ENCODE peak calls at places on chromosomes 12 and 14, in six cellular contexts. One of them, this sample, is unnamed.

GRCh38 chr14:90381999-90382451 is 14.8 kb upstream of the CALM1 start:
- DNase-seq in B cell: no peak
- DNase-seq in GM12891: no peak
- DNase-seq in NCI-H345: peak
- DNase-seq in left cardiac atrium: peak
- DNase-seq in NCI-H1436: peak
- DNase-seq in this sample: no peak

GRCh38 chr14:67396381-67396965 is 15.5 kb downstream of the PLEK2 start:
- DNase-seq in B cell: no peak
- DNase-seq in GM12891: no peak
- DNase-seq in NCI-H345: no peak
- DNase-seq in left cardiac atrium: no peak
- DNase-seq in NCI-H1436: no peak
- DNase-seq in this sample: no peak

GRCh38 chr12:129615001-129615400 is 288.8 kb downstream of the TMEM132D start:
- DNase-seq in B cell: no peak
- DNase-seq in GM12891: no peak
- DNase-seq in NCI-H345: no peak
- DNase-seq in left cardiac atrium: no peak
- DNase-seq in NCI-H1436: no peak
- DNase-seq in this sample: no peak

GRCh38 chr14:76320486-76320885 is 55.5 kb upstream of the ESRRB start:
- DNase-seq in B cell: no peak
- DNase-seq in GM12891: no peak
- DNase-seq in NCI-H345: no peak
- DNase-seq in left cardiac atrium: no peak
- DNase-seq in NCI-H1436: no peak
- DNase-seq in this sample: peak

GRCh38 chr12:85825751-85826150 is 10.5 kb downstream of the RASSF9 start:
- DNase-seq in B cell: no peak
- DNase-seq in GM12891: no peak
- DNase-seq in NCI-H345: peak
- DNase-seq in left cardiac atrium: no peak
- DNase-seq in NCI-H1436: peak
- DNase-seq in this sample: no peak

GRCh38 chr14:23664207-23664885 is 28.2 kb downstream of the DHRS2 start:
- DNase-seq in B cell: no peak
- DNase-seq in GM12891: no peak
- DNase-seq in NCI-H345: no peak
- DNase-seq in left cardiac atrium: no peak
- DNase-seq in NCI-H1436: no peak
- DNase-seq in this sample: no peak

GRCh38 chr14:70595443-70596185 is 4.8 kb downstream of the MED6 start:
- DNase-seq in B cell: no peak
- DNase-seq in GM12891: no peak
- DNase-seq in NCI-H345: no peak
- DNase-seq in left cardiac atrium: no peak
- DNase-seq in NCI-H1436: no peak
- DNase-seq in this sample: no peak

GRCh38 chr12:58106185-58106584 is 164.8 kb downstream of the ATP23 start:
- DNase-seq in B cell: no peak
- DNase-seq in GM12891: no peak
- DNase-seq in NCI-H345: no peak
- DNase-seq in left cardiac atrium: no peak
- DNase-seq in NCI-H1436: no peak
- DNase-seq in this sample: no peak

GRCh38 chr14:98956616-98957015 is 315.4 kb downstream of the BCL11B start:
- DNase-seq in B cell: no peak
- DNase-seq in GM12891: no peak
- DNase-seq in NCI-H345: no peak
- DNase-seq in left cardiac atrium: no peak
- DNase-seq in NCI-H1436: no peak
- DNase-seq in this sample: no peak

GRCh38 chr12:92928431-92928961 is 599 bp downstream of the EEA1 start:
- DNase-seq in B cell: peak
- DNase-seq in GM12891: peak
- DNase-seq in NCI-H345: no peak
- DNase-seq in left cardiac atrium: peak
- DNase-seq in NCI-H1436: no peak
- DNase-seq in this sample: peak

GRCh38 chr14:32085845-32086383 is 8.8 kb downstream of the ARHGAP5 start:
- DNase-seq in B cell: no peak
- DNase-seq in GM12891: no peak
- DNase-seq in NCI-H345: no peak
- DNase-seq in left cardiac atrium: no peak
- DNase-seq in NCI-H1436: no peak
- DNase-seq in this sample: no peak

GRCh38 chr14:94180655-94181271 is 6.6 kb downstream of the PPP4R4 start:
- DNase-seq in B cell: peak
- DNase-seq in GM12891: no peak
- DNase-seq in NCI-H345: peak
- DNase-seq in left cardiac atrium: no peak
- DNase-seq in NCI-H1436: peak
- DNase-seq in this sample: no peak

GRCh38 chr14:101372894-101373640 is 188.2 kb upstream of the DIO3 start:
- DNase-seq in B cell: no peak
- DNase-seq in GM12891: no peak
- DNase-seq in NCI-H345: no peak
- DNase-seq in left cardiac atrium: no peak
- DNase-seq in NCI-H1436: no peak
- DNase-seq in this sample: no peak

GRCh38 chr14:89178802-89179201 is 238.2 kb downstream of the FOXN3 start:
- DNase-seq in B cell: no peak
- DNase-seq in GM12891: no peak
- DNase-seq in NCI-H345: no peak
- DNase-seq in left cardiac atrium: no peak
- DNase-seq in NCI-H1436: no peak
- DNase-seq in this sample: no peak

GRCh38 chr12:95547522-95548055 is 3.7 kb downstream of the USP44 start:
- DNase-seq in B cell: peak
- DNase-seq in GM12891: no peak
- DNase-seq in NCI-H345: no peak
- DNase-seq in left cardiac atrium: no peak
- DNase-seq in NCI-H1436: no peak
- DNase-seq in this sample: no peak

GRCh38 chr14:23186913-23187654 is 3.6 kb upstream of the SLC7A8 start:
- DNase-seq in B cell: no peak
- DNase-seq in GM12891: peak
- DNase-seq in NCI-H345: peak
- DNase-seq in left cardiac atrium: no peak
- DNase-seq in NCI-H1436: no peak
- DNase-seq in this sample: no peak

GRCh38 chr14:28323951-28324741 is 442.4 kb upstream of the FOXG1 start:
- DNase-seq in B cell: no peak
- DNase-seq in GM12891: no peak
- DNase-seq in NCI-H345: no peak
- DNase-seq in left cardiac atrium: no peak
- DNase-seq in NCI-H1436: no peak
- DNase-seq in this sample: no peak

GRCh38 chr12:26271889-26272492 is 76.6 kb downstream of the SSPN start:
- DNase-seq in B cell: no peak
- DNase-seq in GM12891: no peak
- DNase-seq in NCI-H345: no peak
- DNase-seq in left cardiac atrium: peak
- DNase-seq in NCI-H1436: no peak
- DNase-seq in this sample: no peak

GRCh38 chr14:104464907-104465306 is 114.7 kb upstream of the C14orf180 start:
- DNase-seq in B cell: no peak
- DNase-seq in GM12891: no peak
- DNase-seq in NCI-H345: no peak
- DNase-seq in left cardiac atrium: no peak
- DNase-seq in NCI-H1436: no peak
- DNase-seq in this sample: no peak

GRCh38 chr12:119113587-119113986 is 65.1 kb upstream of the HSPB8 start:
- DNase-seq in B cell: no peak
- DNase-seq in GM12891: no peak
- DNase-seq in NCI-H345: no peak
- DNase-seq in left cardiac atrium: no peak
- DNase-seq in NCI-H1436: peak
- DNase-seq in this sample: no peak

GRCh38 chr14:70183991-70184390 is 4.8 kb downstream of the SLC8A3 start:
- DNase-seq in B cell: no peak
- DNase-seq in GM12891: peak
- DNase-seq in NCI-H345: no peak
- DNase-seq in left cardiac atrium: no peak
- DNase-seq in NCI-H1436: no peak
- DNase-seq in this sample: no peak

GRCh38 chr14:55731881-55732498 is 152.0 kb downstream of the KTN1 start:
- DNase-seq in B cell: no peak
- DNase-seq in GM12891: no peak
- DNase-seq in NCI-H345: peak
- DNase-seq in left cardiac atrium: no peak
- DNase-seq in NCI-H1436: peak
- DNase-seq in this sample: no peak

GRCh38 chr12:27493260-27493935 is 30.6 kb upstream of the PPFIBP1 start:
- DNase-seq in B cell: no peak
- DNase-seq in GM12891: no peak
- DNase-seq in NCI-H345: no peak
- DNase-seq in left cardiac atrium: no peak
- DNase-seq in NCI-H1436: no peak
- DNase-seq in this sample: no peak

GRCh38 chr12:105334568-105334967 is 4.1 kb downstream of the C12orf75 start:
- DNase-seq in B cell: no peak
- DNase-seq in GM12891: no peak
- DNase-seq in NCI-H345: no peak
- DNase-seq in left cardiac atrium: no peak
- DNase-seq in NCI-H1436: no peak
- DNase-seq in this sample: no peak

GRCh38 chr12:116712458-116713303 is 25.2 kb downstream of the SPRING1 start:
- DNase-seq in B cell: no peak
- DNase-seq in GM12891: no peak
- DNase-seq in NCI-H345: no peak
- DNase-seq in left cardiac atrium: no peak
- DNase-seq in NCI-H1436: peak
- DNase-seq in this sample: no peak

GRCh38 chr14:104978774-104979691 is 859 bp upstream of the AHNAK2 start:
- DNase-seq in B cell: no peak
- DNase-seq in GM12891: no peak
- DNase-seq in NCI-H345: no peak
- DNase-seq in left cardiac atrium: peak
- DNase-seq in NCI-H1436: no peak
- DNase-seq in this sample: no peak

GRCh38 chr14:64645220-64645891 is 58.9 kb upstream of the PLEKHG3 start:
- DNase-seq in B cell: no peak
- DNase-seq in GM12891: no peak
- DNase-seq in NCI-H345: no peak
- DNase-seq in left cardiac atrium: no peak
- DNase-seq in NCI-H1436: no peak
- DNase-seq in this sample: no peak

GRCh38 chr12:3161861-3162260 is 84.7 kb downstream of the TSPAN9 start:
- DNase-seq in B cell: no peak
- DNase-seq in GM12891: no peak
- DNase-seq in NCI-H345: no peak
- DNase-seq in left cardiac atrium: no peak
- DNase-seq in NCI-H1436: no peak
- DNase-seq in this sample: no peak

GRCh38 chr12:103021538-103022218 is 64.2 kb downstream of the ASCL1 start:
- DNase-seq in B cell: no peak
- DNase-seq in GM12891: no peak
- DNase-seq in NCI-H345: no peak
- DNase-seq in left cardiac atrium: no peak
- DNase-seq in NCI-H1436: no peak
- DNase-seq in this sample: no peak

GRCh38 chr14:66746316-66747006 is 238.5 kb downstream of the GPHN start:
- DNase-seq in B cell: no peak
- DNase-seq in GM12891: no peak
- DNase-seq in NCI-H345: peak
- DNase-seq in left cardiac atrium: no peak
- DNase-seq in NCI-H1436: no peak
- DNase-seq in this sample: no peak

GRCh38 chr14:99727096-99727870 is 43.2 kb downstream of the CYP46A1 start:
- DNase-seq in B cell: peak
- DNase-seq in GM12891: no peak
- DNase-seq in NCI-H345: no peak
- DNase-seq in left cardiac atrium: no peak
- DNase-seq in NCI-H1436: no peak
- DNase-seq in this sample: no peak

GRCh38 chr12:131351319-131352028 is 359.4 kb upstream of the SFSWAP start:
- DNase-seq in B cell: no peak
- DNase-seq in GM12891: no peak
- DNase-seq in NCI-H345: no peak
- DNase-seq in left cardiac atrium: no peak
- DNase-seq in NCI-H1436: no peak
- DNase-seq in this sample: no peak

GRCh38 chr12:87368259-87368658 is 660.9 kb downstream of the C12orf50 start:
- DNase-seq in B cell: no peak
- DNase-seq in GM12891: no peak
- DNase-seq in NCI-H345: peak
- DNase-seq in left cardiac atrium: no peak
- DNase-seq in NCI-H1436: peak
- DNase-seq in this sample: no peak

GRCh38 chr14:102464006-102464405 is 45.6 kb downstream of the ANKRD9 start:
- DNase-seq in B cell: no peak
- DNase-seq in GM12891: no peak
- DNase-seq in NCI-H345: no peak
- DNase-seq in left cardiac atrium: no peak
- DNase-seq in NCI-H1436: no peak
- DNase-seq in this sample: no peak

GRCh38 chr12:42735869-42736361 is 146.4 kb upstream of the PRICKLE1 start:
- DNase-seq in B cell: no peak
- DNase-seq in GM12891: no peak
- DNase-seq in NCI-H345: no peak
- DNase-seq in left cardiac atrium: peak
- DNase-seq in NCI-H1436: no peak
- DNase-seq in this sample: no peak

This sample was measured in natural killer cell treated with Interleukin-12 subunit alpha and Interleukin-12 subunit beta and Interleukin-15 and Interleukin-18, amount 100 ng/mL, for 72 hours.